ENCODE peak calls at places on chromosomes 4 and X, in eight cellular contexts. B is fibroblast of lung, P is IMR-90, L is foreskin fibroblast, F is neural crest cell, K is left lung, D is left ventricle myocardium inferior, Q is heart left ventricle. H is an unnamed sample.

GRCh38 chr4:54625391-54625790 is 32.4 kb upstream of the KIT start:
- DNase-seq in L (no peak), F (no peak), D (no peak), Q (no peak), K (no peak), P (no peak), B (no peak), H (no peak)

GRCh38 chr4:73735231-73735630 is 5.1 kb upstream of the CXCL8 start:
- DNase-seq in L (peak; percentile 47), P (peak; percentile 79), D (no peak), K (no peak), F (no peak), Q (no peak), B (peak; percentile 56), H (peak; percentile 53)

GRCh38 chr4:107733431-107733925 is 13.4 kb upstream of the PAPSS1 start:
- DNase-seq in P (no peak), D (no peak), F (no peak), L (no peak), B (no peak), Q (no peak), K (no peak), H (no peak)

GRCh38 chr4:156933633-156934258 is 37.9 kb downstream of the PDGFC start:
- DNase-seq in L (peak; percentile 54), P (peak; percentile 95), F (no peak), D (no peak), Q (no peak), B (peak; percentile 97), K (no peak), H (no peak)

GRCh38 chrX:155819966-155820491 is 61.1 kb upstream of the VAMP7 start:
- DNase-seq in B (peak; percentile 79), P (peak; percentile 85), F (peak; percentile 40), L (peak; percentile 61), Q (peak; percentile 66), D (peak; percentile 46), K (no peak), H (peak; percentile 33)

GRCh38 chr4:8151165-8151650 is 7.4 kb downstream of the ABLIM2 start:
- DNase-seq in K (peak; percentile 70), P (no peak), Q (no peak), L (no peak), B (no peak), D (no peak), F (no peak), H (no peak)

GRCh38 chr4:81084029-81084428 is 53.5 kb downstream of the BMP3 start:
- DNase-seq in Q (no peak), B (peak; percentile 29), K (no peak), P (peak; percentile 72), F (no peak), D (no peak), L (peak; percentile 21), H (no peak)

GRCh38 chrX:40720386-40720785 is 15.0 kb downstream of the MED14 start:
- DNase-seq in P (no peak), L (no peak), D (no peak), Q (no peak), B (no peak), F (no peak), K (no peak), H (no peak)

GRCh38 chr4:164439037-164439436 is 314.9 kb upstream of the SMIM31 start:
- DNase-seq in B (no peak), F (no peak), L (no peak), P (no peak), D (no peak), Q (no peak), K (no peak), H (no peak)

GRCh38 chrX:10280061-10280460 is 123.3 kb downstream of the CLCN4 start:
- DNase-seq in L (no peak), P (no peak), F (no peak), Q (no peak), B (no peak), D (no peak), K (no peak), H (no peak)

GRCh38 chr4:63105839-63106238 is 1303.4 kb downstream of the TECRL start:
- DNase-seq in F (no peak), D (no peak), Q (no peak), K (no peak), P (no peak), B (no peak), L (no peak), H (no peak)

GRCh38 chr4:153651041-153651960 is 32.8 kb upstream of the TLR2 start:
- DNase-seq in K (peak; percentile 84), F (no peak), D (peak; percentile 49), L (no peak), Q (peak; percentile 55), B (no peak), P (no peak), H (no peak)

GRCh38 chr4:84501197-84501492 is 2.1 kb upstream of the NKX6-1 start:
- DNase-seq in D (no peak), F (no peak), B (no peak), P (no peak), L (no peak), Q (no peak), K (no peak), H (no peak)
- TF ChIP-seq CTCF in D (no peak), F (no peak), B (no peak), P (no peak), L (no peak), Q (no peak), K (no peak), H (no peak)

GRCh38 chr4:106201373-106201772 is 114.6 kb downstream of the TBCK start:
- DNase-seq in D (no peak), L (no peak), K (no peak), B (peak; percentile 6), F (no peak), Q (no peak), P (peak; percentile 12), H (no peak)
- TF ChIP-seq CTCF in D (peak; percentile 55), L (peak; percentile 52), K (peak; percentile 35), B (peak; percentile 15), F (peak; percentile 60), Q (no peak), P (peak; percentile 46), H (peak; percentile 36)

GRCh38 chrX:119570351-119570835 is 4.0 kb upstream of the UBE2A start:
- DNase-seq in B (no peak), K (no peak), P (no peak), Q (no peak), F (no peak), L (no peak), D (no peak), H (no peak)

GRCh38 chrX:119579414-119579813 is 5.1 kb downstream of the UBE2A start:
- DNase-seq in B (no peak), Q (no peak), D (no peak), P (no peak), L (no peak), K (no peak), F (no peak), H (no peak)

GRCh38 chrX:119573222-119573621 is 1.1 kb upstream of the UBE2A start:
- DNase-seq in K (no peak), Q (no peak), B (no peak), L (no peak), D (no peak), P (no peak), F (no peak), H (no peak)

GRCh38 chrX:119573840-119574393 is 446 bp upstream of the UBE2A start:
- DNase-seq in K (no peak), P (peak; percentile 20), F (no peak), B (peak; percentile 55), L (peak; percentile 29), Q (peak; percentile 27), D (peak; percentile 17), H (peak; percentile 28)

GRCh38 chrX:119574394-119575266 is at the start of gene UBE2A:
- DNase-seq in D (peak; percentile 92), Q (peak; percentile 92), B (peak; percentile 92), K (peak; percentile 95), F (peak; percentile 76), L (peak; percentile 87), P (peak; percentile 87), H (peak; percentile 92)
- TF ChIP-seq CTCF in D (peak; percentile 58), Q (peak; percentile 36), B (peak; percentile 26), K (no peak), F (peak; percentile 32), L (peak; percentile 31), P (peak; percentile 38), H (peak; percentile 11)

DNA sequence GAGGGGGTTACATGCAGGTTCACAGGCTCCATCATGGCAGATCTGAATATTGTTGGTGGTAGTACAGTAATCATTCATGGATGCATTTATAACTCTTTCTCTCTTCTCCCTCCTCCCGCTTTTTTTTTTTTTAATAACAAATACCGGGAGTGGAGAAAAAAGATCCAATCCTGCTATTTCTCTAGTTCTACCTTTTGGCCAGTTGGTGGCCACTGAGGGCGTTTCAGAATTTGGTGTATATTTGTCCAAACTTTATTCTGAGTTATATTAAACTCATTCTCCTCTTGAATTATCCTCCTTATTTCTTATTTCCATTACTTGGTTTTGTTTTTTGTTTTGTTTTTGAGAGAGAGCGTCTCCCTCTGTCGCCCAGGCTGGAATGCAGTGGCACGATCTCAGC is 74.8 kb downstream of the HMGB2 start:
- DNase-seq in K (no peak), Q (no peak), L (no peak), P (no peak), F (no peak), B (no peak), D (no peak), H (no peak)
- TF ChIP-seq CTCF in K (no peak), Q (no peak), L (peak; percentile 21), P (peak; percentile 4), F (peak; percentile 41), B (peak; percentile 17), D (no peak), H (no peak)

GRCh38 chrX:1433646-1434357 is 18.9 kb downstream of the ASMTL start:
- DNase-seq in Q (no peak), B (no peak), P (no peak), K (peak; percentile 46), F (no peak), D (no peak), L (no peak), H (no peak)

GRCh38 chrX:1430451-1430850 is 22.3 kb downstream of the ASMTL start:
- DNase-seq in Q (no peak), B (no peak), D (no peak), F (no peak), L (no peak), K (no peak), P (no peak), H (no peak)

GRCh38 chrX:1440506-1440905 is 12.2 kb downstream of the ASMTL start:
- DNase-seq in B (no peak), K (peak; percentile 39), P (no peak), L (no peak), D (no peak), Q (no peak), F (no peak), H (no peak)

GRCh38 chrX:1435241-1435900 is 17.3 kb downstream of the ASMTL start:
- DNase-seq in Q (no peak), D (peak; percentile 2), K (peak; percentile 50), P (no peak), B (no peak), F (no peak), L (no peak), H (no peak)

GRCh38 chrX:1434871-1435240 is 17.9 kb downstream of the ASMTL start:
- DNase-seq in L (no peak), D (no peak), Q (no peak), P (no peak), F (no peak), B (no peak), K (peak; percentile 61), H (no peak)
- TF ChIP-seq CTCF in L (no peak), D (no peak), Q (no peak), P (no peak), F (no peak), B (no peak), K (no peak), H (no peak)

GRCh38 chrX:153651540-153652079 is 4.6 kb downstream of the DUSP9 start:
- DNase-seq in Q (no peak), P (no peak), D (no peak), B (no peak), K (no peak), F (no peak), L (no peak), H (no peak)
- TF ChIP-seq CTCF in Q (no peak), P (peak; percentile 14), D (peak; percentile 18), B (no peak), K (no peak), F (peak; percentile 46), L (no peak), H (no peak)